ENCODE peak calls at places on chromosome 1, in nine cellular contexts. D, Y, X, E, F, U, O, Q and Z are unnamed samples.

GRCh38 chr1:161771166-161771565 is 5.0 kb downstream of the ATF6 start:
- DNase-seq in D (no peak), Y (no peak), X (no peak), E (no peak), F (no peak), U (no peak), O (no peak), Q (no peak), Z (no peak)

GRCh38 chr1:43951021-43951985 is 4.6 kb downstream of the IPO13 start:
- DNase-seq in D (no peak), Y (no peak), X (no peak), E (no peak), F (peak; percentile 35), U (no peak), O (no peak), Q (no peak), Z (no peak)

GRCh38 chr1:79188371-79188770 is 181.8 kb upstream of the ADGRL4 start:
- DNase-seq in D (no peak), Y (no peak), X (no peak), E (no peak), F (peak; percentile 65), U (no peak), O (no peak), Q (no peak), Z (no peak)

GRCh38 chr1:203039609-203040517 is 13.6 kb downstream of the PPFIA4 start:
- DNase-seq in D (no peak), Y (no peak), X (no peak), E (no peak), F (no peak), U (no peak), O (no peak), Q (no peak), Z (no peak)

GRCh38 chr1:192399161-192399560 is 82.4 kb downstream of the RGS21 start:
- DNase-seq in D (no peak), Y (no peak), X (no peak), E (no peak), F (no peak), U (no peak), O (no peak), Q (no peak), Z (no peak)

GRCh38 chr1:26234644-26235384 is 814 bp downstream of the CEP85 start:
- DNase-seq in D (no peak), Y (no peak), X (no peak), E (no peak), F (peak; percentile 5), U (no peak), O (no peak), Q (no peak), Z (peak; percentile 34)

GRCh38 chr1:154749078-154749760 is 120.9 kb downstream of the KCNN3 start:
- DNase-seq in D (no peak), Y (no peak), X (no peak), E (no peak), F (peak; percentile 23), U (no peak), O (no peak), Q (no peak), Z (no peak)

GRCh38 chr1:22527555-22528296 is 35.6 kb upstream of the EPHA8 start:
- DNase-seq in D (no peak), Y (no peak), X (no peak), E (no peak), F (no peak), U (no peak), O (no peak), Q (no peak), Z (no peak)

GRCh38 chr1:183023146-183023600 is at the start of gene LAMC1:
- DNase-seq in D (peak; percentile 77), Y (peak; percentile 80), X (peak; percentile 90), E (peak; percentile 84), F (peak; percentile 80), U (peak; percentile 52), O (peak; percentile 49), Q (peak; percentile 65), Z (peak; percentile 62)

GRCh38 chr1:66350001-66350547 is 183.9 kb upstream of the SGIP1 start:
- DNase-seq in D (no peak), Y (peak; percentile 40), X (no peak), E (no peak), F (peak; percentile 34), U (peak; percentile 33), O (peak; percentile 74), Q (no peak), Z (no peak)

GRCh38 chr1:220920967-220921366 is 41.7 kb downstream of the HLX start:
- DNase-seq in D (no peak), Y (no peak), X (no peak), E (no peak), F (no peak), U (no peak), O (no peak), Q (no peak), Z (no peak)

GRCh38 chr1:163161337-163161736 is 41.4 kb downstream of the RGS5 start:
- DNase-seq in D (no peak), Y (no peak), X (no peak), E (no peak), F (no peak), U (no peak), O (no peak), Q (no peak), Z (no peak)

GRCh38 chr1:43622471-43622870 is 27.5 kb upstream of the KDM4A start:
- DNase-seq in D (no peak), Y (no peak), X (no peak), E (peak; percentile 71), F (peak; percentile 50), U (no peak), O (no peak), Q (no peak), Z (no peak)

GRCh38 chr1:182927693-182928433 is 25.1 kb downstream of the SHCBP1L start:
- DNase-seq in D (no peak), Y (no peak), X (no peak), E (no peak), F (no peak), U (no peak), O (no peak), Q (no peak), Z (no peak)

DNA sequence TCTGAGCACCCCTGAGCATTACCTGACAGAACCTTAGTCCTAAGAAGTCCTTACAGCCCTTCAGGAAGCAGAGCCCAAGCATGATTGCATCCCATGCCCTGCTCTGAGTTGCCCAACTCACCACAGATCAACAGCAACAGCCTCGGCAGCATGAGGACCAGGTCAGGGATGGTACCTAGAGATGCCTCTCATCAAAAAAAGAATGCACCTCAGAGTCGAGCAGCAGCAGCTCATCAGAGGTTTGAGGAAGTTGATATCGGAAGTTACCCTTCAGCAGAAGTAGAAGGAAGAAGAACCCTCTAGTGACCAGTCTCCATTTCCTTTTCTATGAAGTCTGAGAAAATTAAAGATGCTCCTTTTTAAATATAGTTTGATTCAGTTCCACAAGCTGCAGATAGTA is at the start of gene FCRL1:
- DNase-seq in D (no peak), Y (no peak), X (no peak), E (no peak), F (no peak), U (no peak), O (peak; percentile 58), Q (no peak), Z (no peak)
- TF ChIP-seq CTCF in D (no peak), Y (no peak), X (no peak), E (no peak), F (no peak), U (no peak), O (no peak), Q (no peak), Z (no peak)

GRCh38 chr1:17581389-17582123 is 42.1 kb downstream of the ARHGEF10L start:
- DNase-seq in D (no peak), Y (no peak), X (no peak), E (no peak), F (no peak), U (no peak), O (no peak), Q (no peak), Z (no peak)

GRCh38 chr1:17582124-17582768 is 42.7 kb downstream of the ARHGEF10L start:
- DNase-seq in D (no peak), Y (no peak), X (no peak), E (no peak), F (no peak), U (no peak), O (no peak), Q (peak; percentile 75), Z (no peak)

GRCh38 chr1:17575786-17576584 is 36.5 kb downstream of the ARHGEF10L start:
- DNase-seq in D (no peak), Y (no peak), X (no peak), E (no peak), F (no peak), U (no peak), O (no peak), Q (no peak), Z (no peak)

GRCh38 chr1:17577907-17578297 is 38.4 kb downstream of the ARHGEF10L start:
- DNase-seq in D (no peak), Y (no peak), X (no peak), E (no peak), F (no peak), U (no peak), O (no peak), Q (no peak), Z (no peak)

DNA sequence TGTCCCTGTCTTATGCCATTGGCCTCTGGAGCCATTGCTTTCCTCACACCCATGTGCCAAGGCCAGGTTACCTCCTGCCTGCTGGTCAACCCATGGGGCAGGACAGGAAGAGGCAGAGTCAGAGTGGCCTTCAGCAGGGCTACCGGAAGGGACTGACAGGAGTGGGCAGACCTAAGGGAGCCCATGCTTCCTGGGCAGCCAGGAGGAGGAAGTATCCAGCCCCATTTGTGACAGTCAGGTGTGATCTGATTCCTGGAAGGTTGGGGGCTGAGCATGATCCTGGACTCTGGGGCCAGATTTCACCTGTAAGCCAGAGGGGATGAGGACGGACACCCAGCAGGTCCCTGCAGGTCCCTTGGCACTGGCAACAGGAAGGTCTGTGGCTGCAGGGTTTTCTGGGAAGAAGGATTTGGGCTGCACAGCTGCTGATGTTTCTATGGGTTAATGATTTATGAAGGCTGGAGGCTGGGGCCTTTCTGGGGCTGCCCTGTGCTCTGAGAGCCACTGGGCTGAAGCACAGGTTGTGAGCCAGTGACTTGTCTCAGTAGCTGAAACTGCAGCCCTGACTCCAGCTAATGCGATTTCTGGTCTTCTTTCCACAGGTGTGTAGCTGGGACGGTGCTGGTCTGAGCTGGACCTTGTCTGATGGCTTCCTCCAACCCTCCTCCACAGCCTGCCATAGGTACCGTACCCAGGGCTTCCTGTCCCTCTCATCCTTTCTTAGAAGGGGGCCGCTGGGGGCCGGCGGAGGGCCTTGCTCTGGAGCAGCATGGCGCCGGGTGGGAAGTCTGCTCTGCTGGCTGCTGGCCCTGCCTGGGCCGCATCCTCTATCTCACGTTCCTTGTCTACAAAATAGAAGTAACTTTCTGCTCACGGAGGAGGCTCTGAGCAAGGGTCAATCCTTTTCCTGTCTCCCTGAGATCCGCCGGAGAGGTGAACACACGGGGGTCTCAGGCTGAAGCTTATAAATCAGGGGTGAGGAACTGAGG is 40.7 kb downstream of the ARHGEF10L start:
- DNase-seq in D (no peak), Y (no peak), X (no peak), E (no peak), F (no peak), U (no peak), O (no peak), Q (no peak), Z (no peak)
- TF ChIP-seq POLR2A in D (no peak), Y (no peak), X (no peak), E (no peak), F (no peak), U (no peak), O (peak; percentile 62), Q (no peak), Z (no peak)

GRCh38 chr1:204363335-204364114 is 3.8 kb upstream of the PLEKHA6 start:
- DNase-seq in D (peak; percentile 66), Y (peak; percentile 80), X (peak; percentile 86), E (peak; percentile 74), F (peak; percentile 71), U (peak; percentile 37), O (peak; percentile 69), Q (peak; percentile 54), Z (peak; percentile 63)
- H3K4me3 ChIP-seq in D (no peak overlapping the region), Y (peak overlapping the region; percentile 16), X (peak overlapping the region; percentile 15), E (peak overlapping the region; percentile 23), F (peak overlapping the region; percentile 22), U (peak overlapping the region; percentile 18), O (peak overlapping the region; percentile 39), Q (peak overlapping the region; percentile 42), Z (peak overlapping the region; percentile 30)

GRCh38 chr1:225691377-225691776 is 38.5 kb upstream of the ENAH start:
- DNase-seq in D (no peak), Y (no peak), X (no peak), E (no peak), F (peak; percentile 39), U (no peak), O (no peak), Q (no peak), Z (no peak)
- TF ChIP-seq CTCF in D (no peak), Y (no peak), X (no peak), E (no peak), F (no peak), U (no peak), O (no peak), Q (no peak), Z (no peak)